ENCODE peak calls at places on chromosomes 16 and 17, in five cellular contexts. S, M, T, X and J are unnamed samples.
A peak's percentile ranks its signal among the peaks of the same experiment; 100 is the strongest.

GRCh38 chr17:75634754-75635609 is 1.7 kb downstream of the SMIM5 start:
- DNase-seq in S (no peak), M (no peak), T (no peak), X (no peak), J (no peak)

GRCh38 chr17:15649861-15650391 is 30.4 kb upstream of the FBXW10B start:
- DNase-seq in S (no peak), M (peak; percentile 41), T (no peak), X (peak; percentile 78), J (no peak)

GRCh38 chr16:26598061-26598460 is 468.7 kb upstream of the C16orf82 start:
- DNase-seq in S (no peak), M (no peak), T (no peak), X (no peak), J (no peak)

GRCh38 chr16:19488213-19488640 is 33.7 kb downstream of the GDE1 start:
- DNase-seq in S (peak; percentile 50), M (no peak), T (no peak), X (peak; percentile 30), J (no peak)

GRCh38 chr16:30092373-30093010 is 768 bp upstream of the TBX6 start:
- DNase-seq in S (peak; percentile 86), M (peak; percentile 58), T (peak; percentile 92), X (peak; percentile 90), J (peak; percentile 90)

GRCh38 chr17:39609416-39610025 is 1.8 kb upstream of the NEUROD2 start:
- DNase-seq in S (no peak), M (no peak), T (no peak), X (no peak), J (no peak)

GRCh38 chr17:66952031-66952524 is 12.4 kb upstream of the CACNG4 start:
- DNase-seq in S (peak; percentile 36), M (peak; percentile 7), T (no peak), X (no peak), J (no peak)

GRCh38 chr17:7572588-7573323 is 6.7 kb upstream of the CD68 start:
- DNase-seq in S (peak; percentile 100), M (peak; percentile 100), T (peak; percentile 100), X (peak; percentile 100), J (no peak)

GRCh38 chr16:85329059-85329812 is 217.0 kb upstream of the CIBAR2 start:
- DNase-seq in S (peak; percentile 64), M (peak; percentile 61), T (no peak), X (no peak), J (peak; percentile 48)

GRCh38 chr16:85553436-85554113 is 59.5 kb upstream of the GSE1 start:
- DNase-seq in S (peak; percentile 76), M (peak; percentile 43), T (no peak), X (no peak), J (no peak)

GRCh38 chr17:6120351-6120750 is 50.2 kb downstream of the WSCD1 start:
- DNase-seq in S (no peak), M (no peak), T (no peak), X (no peak), J (no peak)

GRCh38 chr17:41284043-41284442 is 8.5 kb downstream of the KRTAP9-7 start:
- DNase-seq in S (no peak), M (no peak), T (no peak), X (no peak), J (no peak)

GRCh38 chr16:62036101-62036806 is at the start of gene CDH8:
- DNase-seq in S (peak; percentile 76), M (peak; percentile 17), T (peak; percentile 56), X (peak; percentile 63), J (no peak)

GRCh38 chr16:28897826-28898225 is 19.5 kb downstream of the ATP2A1 start:
- DNase-seq in S (no peak), M (no peak), T (no peak), X (no peak), J (no peak)

GRCh38 chr16:57194512-57194911 is 8.4 kb downstream of the RSPRY1 start:
- DNase-seq in S (no peak), M (peak; percentile 95), T (no peak), X (no peak), J (no peak)

GRCh38 chr17:40091691-40092397 is 8.5 kb downstream of the NR1D1 start:
- DNase-seq in S (no peak), M (no peak), T (no peak), X (no peak), J (no peak)

GRCh38 chr17:38745545-38745944 is 2.6 kb downstream of the PCGF2 start:
- DNase-seq in S (no peak), M (no peak), T (no peak), X (peak; percentile 63), J (no peak)

GRCh38 chr17:47803201-47803600 is 18.4 kb downstream of the OSBPL7 start:
- DNase-seq in S (no peak), M (no peak), T (no peak), X (no peak), J (no peak)

GRCh38 chr17:31323551-31323950 is 2.1 kb upstream of the EVI2A start:
- DNase-seq in S (no peak), M (no peak), T (no peak), X (no peak), J (no peak)

GRCh38 chr17:63579633-63580032 is 21.1 kb upstream of the TACO1 start:
- DNase-seq in S (no peak), M (no peak), T (peak; percentile 12), X (no peak), J (no peak)

GRCh38 chr17:45718791-45719190 is 65.3 kb upstream of the CRHR1 start:
- DNase-seq in S (no peak), M (no peak), T (no peak), X (no peak), J (no peak)

GRCh38 chr17:45719335-45720071 is 64.6 kb upstream of the CRHR1 start:
- DNase-seq in S (peak; percentile 39), M (peak; percentile 47), T (peak; percentile 9), X (no peak), J (no peak)

GRCh38 chr17:45720386-45720785 is 63.7 kb upstream of the CRHR1 start:
- DNase-seq in S (no peak), M (no peak), T (no peak), X (no peak), J (no peak)

GRCh38 chr17:45722161-45722560 is 62.0 kb upstream of the CRHR1 start:
- DNase-seq in S (peak; percentile 79), M (no peak), T (peak; percentile 56), X (no peak), J (no peak)
- TF ChIP-seq CTCF in S (no peak), M (peak; percentile 25), T (peak; percentile 24), X (no peak), J (peak; percentile 42)

GRCh38 chr17:50508573-50509460 is 578 bp downstream of the MYCBPAP start:
- DNase-seq in S (no peak), M (no peak), T (no peak), X (no peak), J (no peak)
- TF ChIP-seq CTCF in S (no peak), M (no peak), T (no peak), X (no peak), J (no peak)

DNA sequence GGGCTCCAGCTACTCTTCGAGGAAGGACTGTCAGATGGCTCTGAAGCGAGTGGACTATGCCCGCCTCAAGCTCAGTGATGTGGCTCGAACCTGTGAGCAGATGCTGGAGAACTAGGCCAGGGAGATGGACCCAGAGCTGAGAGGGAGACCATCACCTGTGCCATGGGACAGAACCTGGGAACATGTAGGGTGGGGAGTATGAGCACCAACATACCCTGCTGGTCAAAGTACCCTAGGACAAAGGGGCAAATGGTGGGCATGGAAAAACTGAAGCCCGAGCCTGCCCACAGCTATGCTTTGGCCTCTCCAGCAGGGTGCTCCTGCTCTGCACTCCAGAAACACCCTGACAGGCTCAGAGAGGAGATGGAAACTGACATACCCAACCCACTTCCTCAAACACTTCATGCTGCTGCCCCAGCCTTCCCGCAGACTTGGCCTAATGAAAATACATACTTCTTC is 1.9 kb downstream of the MED11 start:
- DNase-seq in S (no peak), M (no peak), T (no peak), X (no peak), J (no peak)
- TF ChIP-seq CTCF in S (no peak), M (peak; percentile 18), T (peak; percentile 9), X (no peak), J (no peak)

DNA sequence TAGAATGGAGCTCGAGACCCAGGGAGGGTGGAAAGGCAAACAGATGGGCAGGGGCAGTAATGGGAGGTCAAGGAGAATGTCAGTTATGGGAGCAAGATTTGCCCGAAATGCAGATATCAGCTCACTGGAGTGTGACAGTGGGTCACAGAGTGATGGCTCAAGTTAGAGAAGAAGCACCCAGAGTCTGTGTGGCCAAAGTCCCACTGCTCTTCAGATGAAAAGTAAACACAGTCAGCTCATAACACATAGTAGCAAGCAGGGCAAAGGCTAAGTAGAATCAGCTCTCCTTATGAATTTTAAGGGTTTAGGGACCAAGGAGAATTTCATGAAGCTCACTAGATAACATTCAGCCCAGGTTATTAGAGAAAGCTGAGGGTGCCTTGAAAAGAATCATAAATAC is 264.9 kb upstream of the MON1B start:
- DNase-seq in S (no peak), M (no peak), T (no peak), X (no peak), J (no peak)
- TF ChIP-seq CTCF in S (no peak), M (no peak), T (no peak), X (no peak), J (no peak)

GRCh38 chr17:59106463-59107305 is at the start of gene TRIM37:
- DNase-seq in S (peak; percentile 98), M (peak; percentile 99), T (peak; percentile 99), X (peak; percentile 98), J (peak; percentile 77)

GRCh38 chr17:59108400-59109102 is 1.9 kb upstream of the TRIM37 start:
- DNase-seq in S (no peak), M (no peak), T (no peak), X (no peak), J (no peak)

GRCh38 chr17:59105852-59106462 is 723 bp downstream of the TRIM37 start:
- DNase-seq in S (no peak), M (peak; percentile 31), T (peak; percentile 37), X (peak; percentile 80), J (no peak)

GRCh38 chr17:59110973-59111372 is 4.3 kb upstream of the TRIM37 start:
- DNase-seq in S (no peak), M (no peak), T (no peak), X (no peak), J (no peak)

GRCh38 chr17:59107306-59107670 is 608 bp upstream of the TRIM37 start:
- DNase-seq in S (no peak), M (no peak), T (no peak), X (no peak), J (no peak)
- TF ChIP-seq CTCF in S (no peak), M (no peak), T (no peak), X (no peak), J (no peak)

DNA sequence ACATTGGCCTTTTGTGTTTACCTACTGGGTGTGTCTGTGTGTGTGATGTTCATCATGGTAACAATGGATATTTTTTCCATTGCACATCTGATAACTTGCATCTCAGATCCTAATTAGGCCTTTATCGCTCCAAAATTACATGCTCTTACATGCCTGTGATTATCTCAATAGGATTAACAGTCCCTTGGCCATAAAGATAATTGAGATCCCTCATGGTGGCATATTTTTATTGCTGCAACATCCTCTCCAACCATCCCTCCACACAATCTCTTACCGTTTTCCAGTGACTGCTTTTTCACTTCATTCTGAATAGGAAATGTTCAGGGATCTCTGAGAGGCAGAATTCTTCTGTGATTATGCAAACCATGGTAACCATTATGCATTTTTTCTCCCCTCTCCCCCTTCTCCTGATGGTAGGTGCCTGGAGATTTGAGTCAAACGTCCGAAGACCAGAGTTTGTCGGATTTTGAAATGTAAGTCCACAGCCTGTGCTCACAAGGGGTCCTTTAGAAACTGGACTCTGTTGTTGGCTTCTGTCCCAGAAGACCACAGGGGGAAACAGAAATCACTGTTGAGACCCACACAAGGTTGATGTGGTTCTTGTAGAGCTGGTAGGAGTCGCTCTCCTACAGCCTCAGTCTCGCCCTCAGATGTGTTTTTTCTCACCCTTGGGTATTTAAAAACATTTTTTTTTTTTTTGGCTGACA is 405.5 kb downstream of the CPPED1 start:
- DNase-seq in S (no peak), M (peak; percentile 68), T (no peak), X (no peak), J (peak; percentile 36)
- TF ChIP-seq CTCF in S (no peak), M (no peak), T (no peak), X (no peak), J (no peak)

GRCh38 chr17:44775136-44775837 is 16.5 kb downstream of the ADAM11 start:
- DNase-seq in S (peak; percentile 100), M (peak; percentile 98), T (peak; percentile 96), X (peak; percentile 98), J (peak; percentile 97)
- TF ChIP-seq CTCF in S (no peak), M (no peak), T (peak; percentile 43), X (no peak), J (no peak)